ENCODE peak calls at places on chromosomes 6 and 20, in six cellular contexts. H, N, S, A, K and F are unnamed samples.
A peak's percentile ranks its signal among the peaks of the same experiment; 100 is the strongest.

GRCh38 chr6:41344865-41345264 is 9.5 kb downstream of the NCR2 start:
- DNase-seq in K (peak; percentile 23), H (no peak), N (no peak), S (no peak), A (no peak), F (no peak)

GRCh38 chr20:33784225-33784624 is 26.9 kb upstream of the CHMP4B start:
- DNase-seq in K (no peak), H (no peak), S (peak; percentile 40), A (no peak), N (no peak), F (no peak)

GRCh38 chr6:152338335-152339125 is 298.6 kb downstream of the SYNE1 start:
- DNase-seq in S (peak; percentile 22), H (peak; percentile 21), N (peak; percentile 14), A (peak; percentile 70), K (peak; percentile 75), F (peak; percentile 57)

GRCh38 chr6:18503588-18504231 is 116.6 kb downstream of the RNF144B start:
- DNase-seq in K (peak; percentile 57), H (peak; percentile 85), N (peak; percentile 58), A (peak; percentile 84), S (peak; percentile 81), F (peak; percentile 76)

GRCh38 chr6:11750682-11751081 is 27.9 kb downstream of the ADTRP start:
- DNase-seq in N (no peak), A (no peak), K (no peak), H (peak; percentile 32), S (no peak), F (no peak)

GRCh38 chr6:17417817-17418216 is 24.4 kb downstream of the CAP2 start:
- DNase-seq in N (peak; percentile 45), A (peak; percentile 94), K (no peak), S (peak; percentile 100), H (peak; percentile 91), F (peak; percentile 83)

GRCh38 chr20:48930035-48930434 is 8.5 kb downstream of the ARFGEF2 start:
- DNase-seq in N (no peak), H (no peak), S (no peak), K (no peak), A (no peak), F (no peak)

GRCh38 chr6:43806041-43806757 is 36.2 kb downstream of the VEGFA start:
- DNase-seq in H (no peak), S (peak; percentile 37), A (peak; percentile 83), N (no peak), K (no peak), F (peak; percentile 54)

GRCh38 chr6:39476151-39476550 is 153.6 kb upstream of the KCNK16 start:
- DNase-seq in S (no peak), K (no peak), H (no peak), N (no peak), A (no peak), F (peak; percentile 47)

GRCh38 chr6:36079596-36079995 is 50.7 kb upstream of the MAPK13 start:
- DNase-seq in H (no peak), S (no peak), N (no peak), A (no peak), K (no peak), F (no peak)

GRCh38 chr6:142802124-142802523 is 142.9 kb downstream of the HIVEP2 start:
- DNase-seq in S (peak; percentile 85), H (peak; percentile 99), A (peak; percentile 87), K (no peak), N (no peak), F (peak; percentile 96)

GRCh38 chr20:25360631-25361286 is 29.9 kb downstream of the ABHD12 start:
- DNase-seq in S (peak; percentile 60), K (no peak), H (peak; percentile 82), A (peak; percentile 67), N (no peak), F (peak; percentile 73)

GRCh38 chr20:4261333-4262284 is 246.3 kb upstream of the RNF24 start:
- DNase-seq in K (no peak), H (peak; percentile 56), S (no peak), A (no peak), N (no peak), F (peak; percentile 5)

GRCh38 chr6:119076173-119076965 is 2.1 kb downstream of the FAM184A start:
- DNase-seq in H (no peak), N (no peak), S (no peak), A (no peak), K (no peak), F (no peak)

GRCh38 chr20:57785720-57786119 is 75.9 kb upstream of the PMEPA1 start:
- DNase-seq in A (no peak), K (no peak), N (no peak), H (no peak), S (no peak), F (no peak)

GRCh38 chr6:56624046-56624727 is 18.5 kb downstream of the DST start:
- DNase-seq in H (no peak), A (no peak), S (no peak), K (no peak), N (no peak), F (no peak)

GRCh38 chr20:44690781-44691423 is 24.3 kb upstream of the CCN5 start:
- DNase-seq in H (no peak), N (no peak), S (no peak), A (no peak), K (no peak), F (no peak)

GRCh38 chr6:37113976-37114375 is 56.0 kb upstream of the PIM1 start:
- DNase-seq in S (no peak), K (no peak), A (no peak), N (no peak), H (no peak), F (no peak)

GRCh38 chr6:18388942-18389341 is 1.8 kb downstream of the RNF144B start:
- DNase-seq in N (no peak), S (peak; percentile 45), K (no peak), A (peak; percentile 75), H (peak; percentile 77), F (peak; percentile 31)

GRCh38 chr20:11891081-11891826 is 26.4 kb upstream of the BTBD3 start:
- DNase-seq in A (peak; percentile 75), S (peak; percentile 57), N (peak; percentile 65), H (peak; percentile 34), K (peak; percentile 59), F (peak; percentile 70)

GRCh38 chr6:157822221-157823000 is 635 bp upstream of the SNX9 start:
- DNase-seq in S (no peak), K (peak; percentile 71), A (no peak), N (no peak), H (no peak), F (peak; percentile 39)

GRCh38 chr6:156662025-156662445 is 115.1 kb upstream of the ARID1B start:
- DNase-seq in H (no peak), N (no peak), S (peak; percentile 62), A (peak; percentile 96), K (peak; percentile 88), F (no peak)

GRCh38 chr20:8196096-8196495 is 64.0 kb downstream of the PLCB1 start:
- DNase-seq in H (no peak), N (no peak), A (no peak), K (no peak), S (peak; percentile 31), F (no peak)

GRCh38 chr20:58017237-58017969 is 211.1 kb downstream of the ANKRD60 start:
- DNase-seq in K (no peak), A (peak; percentile 90), N (no peak), S (no peak), H (peak; percentile 1), F (no peak)

GRCh38 chr6:26351544-26351953 is 13.4 kb upstream of the BTN3A2 start:
- DNase-seq in A (peak; percentile 49), S (no peak), H (peak; percentile 99), K (no peak), N (no peak), F (peak; percentile 92)

GRCh38 chr6:44305200-44305725 is 7.9 kb downstream of the AARS2 start:
- DNase-seq in S (peak; percentile 64), K (no peak), A (no peak), H (no peak), N (no peak), F (no peak)

GRCh38 chr20:49676581-49677291 is 36.9 kb downstream of the B4GALT5 start:
- DNase-seq in N (no peak), K (no peak), S (no peak), A (peak; percentile 60), H (peak; percentile 71), F (peak; percentile 61)

GRCh38 chr20:46400253-46400652 is 6.2 kb downstream of the ELMO2 start:
- DNase-seq in A (peak; percentile 39), N (no peak), K (no peak), S (peak; percentile 38), H (peak; percentile 80), F (peak; percentile 91)

GRCh38 chr6:143251288-143251687 is 190.6 kb downstream of the AIG1 start:
- DNase-seq in K (no peak), S (no peak), H (no peak), N (no peak), A (no peak), F (no peak)

GRCh38 chr6:126983779-126984178 is 134.7 kb upstream of the RSPO3 start:
- DNase-seq in N (no peak), H (no peak), K (peak; percentile 45), A (no peak), S (peak; percentile 22), F (no peak)

GRCh38 chr6:28988536-28989415 is 16.3 kb downstream of the ZNF311 start:
- DNase-seq in A (peak; percentile 79), N (peak; percentile 75), H (peak; percentile 61), S (peak; percentile 97), K (peak; percentile 98), F (peak; percentile 56)

GRCh38 chr20:29878281-29878741 is 1379.2 kb upstream of the DEFB115 start:
- DNase-seq in K (no peak), A (peak; percentile 72), S (no peak), H (no peak), N (no peak), F (no peak)

GRCh38 chr20:60244373-60245146 is 286.3 kb downstream of the CDH26 start:
- DNase-seq in K (no peak), A (no peak), N (no peak), H (no peak), S (no peak), F (no peak)
- H3K4me3 ChIP-seq in K (no peak overlapping the region), A (no peak overlapping the region), N (no peak overlapping the region), H (no peak overlapping the region), S (no peak overlapping the region), F (no peak overlapping the region)

GRCh38 chr6:161232467-161232866 is 41.4 kb downstream of the AGPAT4 start:
- DNase-seq in K (no peak), H (no peak), S (no peak), N (no peak), A (no peak), F (no peak)
- H3K18ac ChIP-seq in K (no peak overlapping the region), H (no peak overlapping the region), S (no peak overlapping the region), N (peak overlapping the region; percentile 58), A (peak overlapping the region; percentile 2), F (peak overlapping the region; percentile 80)

DNA sequence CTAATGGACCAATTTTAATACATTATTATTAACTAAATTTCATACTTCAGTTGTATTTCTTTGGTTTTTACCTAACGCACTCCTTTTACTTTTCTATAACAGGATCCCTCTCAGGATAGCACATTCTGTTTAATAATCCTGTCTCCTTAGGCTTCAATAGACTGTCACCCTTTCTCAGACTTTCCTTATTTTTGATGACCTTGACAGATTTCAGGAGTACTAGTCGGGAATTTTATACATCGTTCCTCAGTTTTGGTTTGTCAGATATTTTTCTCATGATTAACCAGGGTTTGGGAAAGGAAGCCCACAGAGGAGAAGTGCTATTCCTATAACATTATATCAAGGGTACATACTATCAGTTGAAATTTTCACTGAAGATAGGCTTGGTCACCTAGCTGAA is 768.0 kb upstream of the GJE1 start:
- DNase-seq in S (no peak), K (no peak), A (no peak), H (no peak), N (no peak), F (no peak)
- H3K4me3 ChIP-seq in S (no peak overlapping the region), K (no peak overlapping the region), A (no peak overlapping the region), H (no peak overlapping the region), N (no peak overlapping the region), F (no peak overlapping the region)

DNA sequence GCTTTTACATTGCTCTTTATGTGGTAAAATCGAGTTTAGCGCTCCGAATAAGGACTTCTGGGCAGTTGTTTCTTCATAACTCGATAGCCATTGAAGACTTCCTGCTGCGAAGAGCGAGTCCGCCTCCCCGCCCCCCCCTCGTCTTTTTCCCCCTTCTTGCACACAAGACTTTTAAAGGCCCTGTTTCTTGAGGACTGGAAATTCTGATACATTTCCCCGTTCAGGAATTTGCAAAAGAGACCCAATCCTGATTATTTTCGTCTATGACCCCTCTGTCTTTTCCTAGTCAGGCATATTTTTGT is 1.6 kb upstream of the CITED2 start:
- DNase-seq in S (no peak), K (no peak), N (no peak), H (no peak), A (no peak), F (peak; percentile 76)
- H3K18ac ChIP-seq in S (peak overlapping the region; percentile 62), K (peak overlapping the region; percentile 80), N (peak overlapping the region; percentile 91), H (peak overlapping the region; percentile 86), A (peak overlapping the region; percentile 94), F (peak overlapping the region; percentile 99)